ENCODE peak calls at places on chromosome 18, in six cellular contexts. One of them, this sample, is unnamed.

GRCh38 chr18:77063256-77063655 is 69.3 kb downstream of the MBP start:
- DNase-seq in GOT3: no peak
- DNase-seq in NCI-H1092: no peak
- DNase-seq in neural progenitor cell: no peak
- DNase-seq in 8988T: peak
- DNase-seq in A549: no peak
- DNase-seq in this sample: no peak

GRCh38 chr18:60209042-60209441 is 163.5 kb downstream of the MC4R start:
- DNase-seq in GOT3: no peak
- DNase-seq in NCI-H1092: no peak
- DNase-seq in neural progenitor cell: no peak
- DNase-seq in 8988T: no peak
- DNase-seq in A549: no peak
- DNase-seq in this sample: no peak

GRCh38 chr18:62420151-62420512 is 95.0 kb downstream of the TNFRSF11A start:
- DNase-seq in GOT3: no peak
- DNase-seq in NCI-H1092: no peak
- DNase-seq in neural progenitor cell: no peak
- DNase-seq in 8988T: no peak
- DNase-seq in A549: peak
- DNase-seq in this sample: no peak

GRCh38 chr18:23170137-23170536 is 34.9 kb downstream of the CABLES1 start:
- DNase-seq in GOT3: no peak
- DNase-seq in NCI-H1092: no peak
- DNase-seq in neural progenitor cell: no peak
- DNase-seq in 8988T: no peak
- DNase-seq in A549: no peak
- DNase-seq in this sample: no peak

GRCh38 chr18:3457261-3457724 is 7.3 kb downstream of the TGIF1 start:
- DNase-seq in GOT3: no peak
- DNase-seq in NCI-H1092: no peak
- DNase-seq in neural progenitor cell: no peak
- DNase-seq in 8988T: no peak
- DNase-seq in A549: peak
- DNase-seq in this sample: no peak

GRCh38 chr18:63924551-63924950 is 16.8 kb downstream of the SERPINB10 start:
- DNase-seq in GOT3: no peak
- DNase-seq in NCI-H1092: no peak
- DNase-seq in neural progenitor cell: no peak
- DNase-seq in 8988T: no peak
- DNase-seq in A549: no peak
- DNase-seq in this sample: no peak

GRCh38 chr18:40283560-40283959 is 1671.5 kb upstream of the PIK3C3 start:
- DNase-seq in GOT3: no peak
- DNase-seq in NCI-H1092: no peak
- DNase-seq in neural progenitor cell: no peak
- DNase-seq in 8988T: no peak
- DNase-seq in A549: no peak
- DNase-seq in this sample: no peak

GRCh38 chr18:6557470-6558245 is 142.9 kb upstream of the L3MBTL4 start:
- DNase-seq in GOT3: no peak
- DNase-seq in NCI-H1092: no peak
- DNase-seq in neural progenitor cell: peak
- DNase-seq in 8988T: no peak
- DNase-seq in A549: no peak
- DNase-seq in this sample: no peak

GRCh38 chr18:45505497-45506206 is 109.6 kb upstream of the SLC14A2 start:
- DNase-seq in GOT3: no peak
- DNase-seq in NCI-H1092: no peak
- DNase-seq in neural progenitor cell: no peak
- DNase-seq in 8988T: no peak
- DNase-seq in A549: no peak
- DNase-seq in this sample: no peak

GRCh38 chr18:6367208-6367607 is 47.5 kb downstream of the L3MBTL4 start:
- DNase-seq in GOT3: no peak
- DNase-seq in NCI-H1092: no peak
- DNase-seq in neural progenitor cell: no peak
- DNase-seq in 8988T: no peak
- DNase-seq in A549: no peak
- DNase-seq in this sample: no peak

GRCh38 chr18:37006742-37007141 is 177.8 kb downstream of the KIAA1328 start:
- DNase-seq in GOT3: no peak
- DNase-seq in NCI-H1092: no peak
- DNase-seq in neural progenitor cell: no peak
- DNase-seq in 8988T: no peak
- DNase-seq in A549: no peak
- DNase-seq in this sample: no peak

GRCh38 chr18:39167990-39168389 is 1602.4 kb upstream of the CELF4 start:
- DNase-seq in GOT3: no peak
- DNase-seq in NCI-H1092: no peak
- DNase-seq in neural progenitor cell: peak
- DNase-seq in 8988T: no peak
- DNase-seq in A549: no peak
- DNase-seq in this sample: no peak

GRCh38 chr18:51461956-51462355 is 264.5 kb upstream of the MEX3C start:
- DNase-seq in GOT3: no peak
- DNase-seq in NCI-H1092: no peak
- DNase-seq in neural progenitor cell: no peak
- DNase-seq in 8988T: no peak
- DNase-seq in A549: no peak
- DNase-seq in this sample: no peak

GRCh38 chr18:6024740-6025139 is 129.4 kb upstream of the TMEM200C start:
- DNase-seq in GOT3: no peak
- DNase-seq in NCI-H1092: no peak
- DNase-seq in neural progenitor cell: no peak
- DNase-seq in 8988T: no peak
- DNase-seq in A549: no peak
- DNase-seq in this sample: no peak

GRCh38 chr18:75111673-75112485 is 97.1 kb downstream of the PTGR3 start:
- DNase-seq in GOT3: no peak
- DNase-seq in NCI-H1092: no peak
- DNase-seq in neural progenitor cell: no peak
- DNase-seq in 8988T: no peak
- DNase-seq in A549: no peak
- DNase-seq in this sample: no peak

GRCh38 chr18:76364282-76365259 is 130.5 kb downstream of the ZNF516 start:
- DNase-seq in GOT3: no peak
- DNase-seq in NCI-H1092: no peak
- DNase-seq in neural progenitor cell: no peak
- DNase-seq in 8988T: no peak
- DNase-seq in A549: no peak
- DNase-seq in this sample: no peak

GRCh38 chr18:78492813-78493371 is 486.7 kb upstream of the SALL3 start:
- DNase-seq in GOT3: no peak
- DNase-seq in NCI-H1092: no peak
- DNase-seq in neural progenitor cell: no peak
- DNase-seq in 8988T: no peak
- DNase-seq in A549: no peak
- DNase-seq in this sample: no peak

GRCh38 chr18:44895176-44895798 is 214.6 kb downstream of the SETBP1 start:
- DNase-seq in GOT3: no peak
- DNase-seq in NCI-H1092: no peak
- DNase-seq in neural progenitor cell: no peak
- DNase-seq in 8988T: peak
- DNase-seq in A549: peak
- DNase-seq in this sample: peak

GRCh38 chr18:61683856-61684255 is 209.0 kb downstream of the RNF152 start:
- DNase-seq in GOT3: no peak
- DNase-seq in NCI-H1092: no peak
- DNase-seq in neural progenitor cell: no peak
- DNase-seq in 8988T: no peak
- DNase-seq in A549: no peak
- DNase-seq in this sample: no peak

GRCh38 chr18:50190236-50190635 is 4.7 kb downstream of the MYO5B start:
- DNase-seq in GOT3: no peak
- DNase-seq in NCI-H1092: no peak
- DNase-seq in neural progenitor cell: no peak
- DNase-seq in 8988T: no peak
- DNase-seq in A549: no peak
- DNase-seq in this sample: no peak

GRCh38 chr18:13268746-13269285 is 50.3 kb downstream of the LDLRAD4 start:
- DNase-seq in GOT3: no peak
- DNase-seq in NCI-H1092: no peak
- DNase-seq in neural progenitor cell: no peak
- DNase-seq in 8988T: no peak
- DNase-seq in A549: no peak
- DNase-seq in this sample: no peak

GRCh38 chr18:7459851-7460774 is 107.0 kb upstream of the PTPRM start:
- DNase-seq in GOT3: no peak
- DNase-seq in NCI-H1092: no peak
- DNase-seq in neural progenitor cell: peak
- DNase-seq in 8988T: no peak
- DNase-seq in A549: no peak
- DNase-seq in this sample: no peak

GRCh38 chr18:55088000-55088401 is 128.7 kb upstream of the CCDC68 start:
- DNase-seq in GOT3: no peak
- DNase-seq in NCI-H1092: no peak
- DNase-seq in neural progenitor cell: no peak
- DNase-seq in 8988T: no peak
- DNase-seq in A549: peak
- DNase-seq in this sample: no peak

GRCh38 chr18:68833756-68834155 is 35.9 kb downstream of the CCDC102B start:
- DNase-seq in GOT3: no peak
- DNase-seq in NCI-H1092: no peak
- DNase-seq in neural progenitor cell: no peak
- DNase-seq in 8988T: no peak
- DNase-seq in A549: no peak
- DNase-seq in this sample: peak

GRCh38 chr18:46406539-46406932 is 250.5 kb downstream of the LOXHD1 start:
- DNase-seq in GOT3: no peak
- DNase-seq in NCI-H1092: peak
- DNase-seq in neural progenitor cell: no peak
- DNase-seq in 8988T: no peak
- DNase-seq in A549: no peak
- DNase-seq in this sample: no peak

GRCh38 chr18:58965291-58965929 is 100.7 kb downstream of the ZNF532 start:
- DNase-seq in GOT3: no peak
- DNase-seq in NCI-H1092: no peak
- DNase-seq in neural progenitor cell: peak
- DNase-seq in 8988T: no peak
- DNase-seq in A549: no peak
- DNase-seq in this sample: no peak

GRCh38 chr18:35430721-35431441 is 53.7 kb upstream of the ZNF396 start:
- DNase-seq in GOT3: no peak
- DNase-seq in NCI-H1092: no peak
- DNase-seq in neural progenitor cell: no peak
- DNase-seq in 8988T: no peak
- DNase-seq in A549: no peak
- DNase-seq in this sample: no peak

GRCh38 chr18:49081511-49082146 is 130.9 kb upstream of the SMAD7 start:
- DNase-seq in GOT3: no peak
- DNase-seq in NCI-H1092: no peak
- DNase-seq in neural progenitor cell: no peak
- DNase-seq in 8988T: no peak
- DNase-seq in A549: no peak
- DNase-seq in this sample: no peak

GRCh38 chr18:49006641-49007136 is 55.9 kb upstream of the SMAD7 start:
- DNase-seq in GOT3: no peak
- DNase-seq in NCI-H1092: no peak
- DNase-seq in neural progenitor cell: no peak
- DNase-seq in 8988T: no peak
- DNase-seq in A549: no peak
- DNase-seq in this sample: no peak

GRCh38 chr18:57446322-57446721 is 11.1 kb downstream of the ONECUT2 start:
- DNase-seq in GOT3: no peak
- DNase-seq in NCI-H1092: peak
- DNase-seq in neural progenitor cell: peak
- DNase-seq in 8988T: no peak
- DNase-seq in A549: peak
- DNase-seq in this sample: peak

GRCh38 chr18:53603281-53603680 is 621.2 kb downstream of the MBD2 start:
- DNase-seq in GOT3: no peak
- DNase-seq in NCI-H1092: peak
- DNase-seq in neural progenitor cell: no peak
- DNase-seq in 8988T: no peak
- DNase-seq in A549: no peak
- DNase-seq in this sample: no peak

GRCh38 chr18:75548353-75548752 is 120.8 kb upstream of the SMIM21 start:
- DNase-seq in GOT3: no peak
- DNase-seq in NCI-H1092: no peak
- DNase-seq in neural progenitor cell: peak
- DNase-seq in 8988T: no peak
- DNase-seq in A549: peak
- DNase-seq in this sample: no peak

GRCh38 chr18:48797841-48798255 is 152.9 kb downstream of the SMAD7 start:
- DNase-seq in GOT3: no peak
- DNase-seq in NCI-H1092: peak
- DNase-seq in neural progenitor cell: no peak
- DNase-seq in 8988T: no peak
- DNase-seq in A549: no peak
- DNase-seq in this sample: no peak

This sample was measured in T47D.